ENCODE peak calls at places on chromosomes 6 and 20, in seven cellular contexts. I is AG08395, W is tibial artery, H is spleen, X is NCI-H526, L is adrenal gland, E is AG08396. G is an unnamed sample.

GRCh38 chr6:106490974-106491373 is 130.5 kb downstream of the CRYBG1 start:
- DNase-seq in I (no peak), W (no peak), H (no peak), X (no peak), L (no peak), E (no peak), G (no peak)

GRCh38 chr6:129678463-129678862 is 31.5 kb downstream of the ARHGAP18 start:
- DNase-seq in I (no peak), W (no peak), H (no peak), X (no peak), L (no peak), E (no peak), G (no peak)

GRCh38 chr20:23242556-23243180 is 107.9 kb upstream of the NXT1 start:
- DNase-seq in I (no peak), W (no peak), H (no peak), X (no peak), L (no peak), E (no peak), G (no peak)

GRCh38 chr20:45153756-45154155 is 20.9 kb upstream of the PI3 start:
- DNase-seq in I (no peak), W (peak), H (no peak), X (no peak), L (no peak), E (no peak), G (peak)

GRCh38 chr6:154485784-154486183 is 24.7 kb downstream of the CNKSR3 start:
- DNase-seq in I (no peak), W (no peak), H (peak), X (no peak), L (no peak), E (no peak), G (no peak)

GRCh38 chr6:218153-219018 is 73.9 kb upstream of the DUSP22 start:
- DNase-seq in I (no peak), W (no peak), H (no peak), X (no peak), L (no peak), E (no peak), G (no peak)

GRCh38 chr6:140101367-140101766 is 726.9 kb upstream of the CITED2 start:
- DNase-seq in I (peak), W (no peak), H (no peak), X (no peak), L (no peak), E (no peak), G (no peak)

GRCh38 chr6:151493495-151494234 is at the start of gene CCDC170:
- DNase-seq in I (peak), W (no peak), H (peak), X (peak), L (peak), E (peak), G (no peak)

GRCh38 chr6:127606131-127606562 is 29.2 kb downstream of the C6orf58 start:
- DNase-seq in I (peak), W (no peak), H (peak), X (peak), L (no peak), E (peak), G (no peak)

GRCh38 chr6:134621858-134622257 is 303.9 kb upstream of the SGK1 start:
- DNase-seq in I (peak), W (no peak), H (no peak), X (no peak), L (no peak), E (peak), G (no peak)

GRCh38 chr6:23611776-23612381 is 514.1 kb upstream of the NRSN1 start:
- DNase-seq in I (no peak), W (no peak), H (no peak), X (no peak), L (no peak), E (no peak), G (no peak)

GRCh38 chr6:123118811-123119210 is 122.8 kb downstream of the CLVS2 start:
- DNase-seq in I (no peak), W (no peak), H (no peak), X (no peak), L (no peak), E (no peak), G (no peak)

GRCh38 chr6:9116026-9116425 is 680.7 kb upstream of the SLC35B3 start:
- DNase-seq in I (peak), W (no peak), H (no peak), X (no peak), L (no peak), E (peak), G (no peak)

G was measured in putamen.